ENCODE peak calls at places on chromosomes 12 and 14, in seven cellular contexts. K is astrocyte, O is mammary epithelial cell, V is keratinocyte, B is Karpas-422, L is H9, M is neuronal stem cell. U is an unnamed sample.

GRCh38 chr12:125892276-125892675 is 827.0 kb downstream of the AACS start:
- DNase-seq in M (no peak), L (no peak), V (no peak), B (no peak), O (no peak), K (peak; percentile 69), U (no peak)

GRCh38 chr12:121182222-121182896 is 27.6 kb upstream of the P2RX4 start:
- DNase-seq in M (no peak), O (no peak), B (no peak), K (no peak), L (no peak), V (no peak), U (no peak)

GRCh38 chr12:30754383-30754749 is 385 bp downstream of the CAPRIN2 start:
- DNase-seq in O (no peak), B (peak; percentile 72), K (peak; percentile 5), M (no peak), V (no peak), L (no peak), U (no peak)

GRCh38 chr14:60753264-60754126 is 18.9 kb downstream of the MNAT1 start:
- DNase-seq in M (no peak), B (peak; percentile 48), K (peak; percentile 43), O (no peak), L (no peak), V (no peak), U (no peak)

GRCh38 chr14:69670093-69670492 is 58.7 kb downstream of the SUSD6 start:
- DNase-seq in B (no peak), K (peak; percentile 61), O (no peak), V (no peak), M (no peak), L (no peak), U (no peak)

GRCh38 chr14:74913393-74913792 is 9.7 kb downstream of the RPS6KL1 start:
- DNase-seq in B (no peak), V (no peak), O (no peak), L (no peak), K (no peak), M (no peak), U (no peak)

GRCh38 chr14:96303981-96304380 is 48.0 kb downstream of the BDKRB1 start:
- DNase-seq in M (no peak), B (no peak), L (no peak), K (no peak), V (no peak), O (no peak), U (no peak)

GRCh38 chr14:34981743-34982420 is 910 bp upstream of the SRP54 start:
- DNase-seq in K (peak; percentile 36), V (no peak), M (no peak), L (no peak), B (peak; percentile 83), O (no peak), U (peak; percentile 64)

GRCh38 chr14:88999137-88999536 is 174.7 kb downstream of the TTC8 start:
- DNase-seq in B (no peak), L (no peak), M (no peak), V (no peak), K (no peak), O (no peak), U (no peak)

GRCh38 chr12:109772622-109773321 is 59.1 kb downstream of the FAM222A start:
- DNase-seq in B (no peak), M (no peak), L (peak; percentile 26), V (no peak), K (no peak), O (no peak), U (no peak)

GRCh38 chr14:51319181-51319597 is 79.1 kb downstream of the TMX1 start:
- DNase-seq in O (no peak), B (no peak), V (no peak), K (peak; percentile 36), M (no peak), L (no peak), U (peak; percentile 45)

GRCh38 chr14:75279153-75279738 is 618 bp downstream of the FOS start:
- DNase-seq in O (peak; percentile 42), K (peak; percentile 76), M (no peak), L (no peak), V (no peak), B (peak; percentile 76), U (peak; percentile 61)

GRCh38 chr12:83793616-83794015 is 1106.9 kb downstream of the TMTC2 start:
- DNase-seq in O (peak; percentile 1), L (no peak), M (no peak), V (no peak), B (no peak), K (no peak), U (no peak)

GRCh38 chr14:105065280-105066228 is at the start of gene GPR132:
- DNase-seq in L (peak; percentile 28), O (peak; percentile 38), K (peak; percentile 42), V (no peak), B (no peak), M (no peak), U (no peak)

GRCh38 chr12:25152055-25152454 is 42.9 kb downstream of the DNAI7 start:
- DNase-seq in K (no peak), O (no peak), V (no peak), B (no peak), L (no peak), M (no peak), U (no peak)

GRCh38 chr12:25155031-25155576 is 39.9 kb downstream of the DNAI7 start:
- DNase-seq in V (no peak), O (no peak), L (no peak), M (peak; percentile 6), K (peak; percentile 20), B (peak; percentile 82), U (peak; percentile 30)

GRCh38 chr12:25151476-25151875 is 43.5 kb downstream of the DNAI7 start:
- DNase-seq in K (peak; percentile 98), O (peak; percentile 86), V (peak; percentile 53), L (peak; percentile 50), B (no peak), M (no peak), U (peak; percentile 4)
- H2AFZ ChIP-seq in K (peak overlapping the region; percentile 25), O (no peak overlapping the region), V (peak overlapping the region; percentile 2), L (no peak overlapping the region), B (no peak overlapping the region), M (peak overlapping the region; percentile 36), U (peak overlapping the region; percentile 15)

DNA sequence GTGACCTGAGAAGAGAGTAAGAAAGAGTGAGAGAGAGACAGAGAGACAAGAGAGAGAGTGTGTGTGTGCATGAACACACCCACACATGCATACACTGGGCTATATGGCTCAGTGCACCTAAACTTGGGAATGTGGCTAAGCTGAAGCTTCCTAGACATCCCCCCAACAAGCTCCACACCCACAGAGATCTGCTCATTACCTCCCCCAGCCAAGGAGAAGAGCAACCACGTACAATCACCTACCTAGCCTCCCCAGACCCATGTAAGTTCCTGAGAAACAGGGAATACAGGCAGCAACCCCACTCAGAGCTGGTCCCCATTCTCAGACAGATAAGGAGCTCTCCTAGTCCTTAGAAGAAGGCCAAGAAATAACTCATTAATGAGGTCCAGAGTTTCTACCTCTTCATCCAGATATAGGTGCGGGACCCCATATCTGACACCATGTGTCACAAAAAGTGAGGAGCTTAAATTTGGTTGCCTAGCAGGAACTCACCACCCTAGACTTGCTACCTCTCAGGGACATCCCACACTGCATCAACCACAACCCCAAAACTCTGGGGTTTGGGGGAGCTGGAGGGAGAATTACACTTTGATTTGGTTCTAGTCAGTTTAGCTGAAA is 9.9 kb downstream of the AJUBA start:
- DNase-seq in V (no peak), K (no peak), O (no peak), M (no peak), L (no peak), B (no peak), U (no peak)
- H3K9ac ChIP-seq in V (no peak overlapping the region), K (peak overlapping the region; percentile 1), O (no peak overlapping the region), M (no peak overlapping the region), L (no peak overlapping the region), B (no peak overlapping the region), U (no peak overlapping the region)

GRCh38 chr12:95248604-95249355 is 31.2 kb downstream of the VEZT start:
- DNase-seq in K (no peak), L (no peak), B (no peak), V (no peak), O (no peak), M (no peak), U (peak; percentile 5)

GRCh38 chr12:95243497-95244183 is 26.0 kb downstream of the VEZT start:
- DNase-seq in M (no peak), K (no peak), B (no peak), L (no peak), O (no peak), V (no peak), U (no peak)

GRCh38 chr12:95244350-95244749 is 26.7 kb downstream of the VEZT start:
- DNase-seq in L (no peak), B (no peak), O (no peak), K (no peak), V (no peak), M (no peak), U (no peak)

GRCh38 chr12:95253386-95253785 is 35.8 kb downstream of the VEZT start:
- DNase-seq in M (no peak), K (no peak), V (no peak), L (no peak), B (no peak), O (no peak), U (no peak)

DNA sequence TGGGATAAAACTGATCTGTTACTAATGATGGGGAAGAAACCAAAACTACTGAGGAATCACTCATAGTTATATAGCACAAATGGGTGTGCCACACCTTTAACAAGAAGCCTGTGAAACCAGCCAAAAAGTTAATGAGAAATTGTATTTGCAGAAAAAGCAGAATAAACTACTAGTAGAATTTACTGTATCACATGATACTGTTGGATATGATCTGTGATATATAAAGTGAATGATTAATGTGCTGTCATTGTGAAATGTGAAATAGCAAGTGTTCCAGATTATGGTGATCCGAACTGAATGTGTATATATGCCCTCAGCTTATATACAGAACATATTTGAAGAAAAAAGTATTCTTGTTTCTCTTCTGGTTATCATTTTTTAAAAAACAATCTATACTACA is 30.5 kb downstream of the VEZT start:
- DNase-seq in M (no peak), L (no peak), K (no peak), B (no peak), V (no peak), O (no peak), U (no peak)
- H3K27ac ChIP-seq in M (no peak overlapping the region), L (no peak overlapping the region), K (no peak overlapping the region), B (peak overlapping the region; percentile 79), V (no peak overlapping the region), O (no peak overlapping the region), U (no peak overlapping the region)

GRCh38 chr12:3441435-3441834 is 49.6 kb upstream of the PRMT8 start:
- DNase-seq in V (no peak), M (no peak), K (no peak), O (no peak), L (peak; percentile 24), B (no peak), U (no peak)

GRCh38 chr12:3438401-3438800 is 52.6 kb upstream of the PRMT8 start:
- DNase-seq in B (no peak), V (no peak), L (no peak), O (no peak), K (no peak), M (no peak), U (no peak)

GRCh38 chr12:3436496-3437060 is 54.4 kb upstream of the PRMT8 start:
- DNase-seq in B (no peak), K (no peak), V (no peak), O (no peak), L (peak; percentile 31), M (no peak), U (no peak)

GRCh38 chr12:3442397-3442796 is 48.6 kb upstream of the PRMT8 start:
- DNase-seq in B (no peak), O (no peak), M (no peak), L (no peak), V (no peak), K (no peak), U (no peak)

DNA sequence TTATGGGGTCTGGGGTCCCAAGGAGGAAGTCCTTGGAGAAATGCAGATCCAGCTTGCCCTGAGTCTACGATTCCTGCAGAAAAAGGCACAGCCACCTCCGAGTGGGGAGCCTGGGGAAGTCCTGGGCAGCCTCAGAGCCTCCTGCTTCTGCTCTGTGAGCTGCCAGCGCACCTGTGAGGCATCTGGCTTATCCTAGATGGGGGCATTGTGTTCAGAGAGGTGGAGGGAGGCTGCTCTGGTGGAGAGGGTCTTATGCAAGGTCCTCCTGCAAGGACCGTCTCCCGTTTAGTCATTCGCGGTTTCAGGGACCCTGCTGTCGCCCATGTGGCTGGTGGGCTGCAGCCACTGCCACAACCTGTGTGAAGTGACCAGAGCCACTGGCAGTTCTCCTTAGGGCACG is 53.0 kb upstream of the PRMT8 start:
- DNase-seq in V (no peak), O (no peak), K (no peak), L (peak; percentile 22), M (no peak), B (no peak), U (no peak)
- H2AFZ ChIP-seq in V (no peak overlapping the region), O (no peak overlapping the region), K (no peak overlapping the region), L (no peak overlapping the region), M (no peak overlapping the region), B (no peak overlapping the region), U (no peak overlapping the region)